ENCODE peak calls at places on chromosome 13, in four cellular contexts. One of them, this sample, is unnamed.
A peak's percentile ranks its signal among the peaks of the same experiment; 100 is the strongest.

GRCh38 chr13:99384468-99384867 is 77.3 kb upstream of the GPR183 start:
- DNase-seq in cardiac fibroblast: no peak
- DNase-seq in NB4: no peak
- DNase-seq in heart right ventricle: no peak
- DNase-seq in this sample: no peak

GRCh38 chr13:78978381-78978998 is 319.5 kb upstream of the OBI1 start:
- DNase-seq in heart right ventricle: peak; percentile 47
- DNase-seq in cardiac fibroblast: peak; percentile 77
- DNase-seq in NB4: peak; percentile 73
- DNase-seq in this sample: peak; percentile 8

GRCh38 chr13:93789058-93789457 is 562.5 kb downstream of the GPC6 start:
- DNase-seq in heart right ventricle: no peak
- DNase-seq in cardiac fibroblast: no peak
- DNase-seq in NB4: no peak
- DNase-seq in this sample: no peak

GRCh38 chr13:26425439-26426358 is 131.8 kb upstream of the WASF3 start:
- DNase-seq in NB4: no peak
- DNase-seq in heart right ventricle: peak; percentile 8
- DNase-seq in cardiac fibroblast: no peak
- DNase-seq in this sample: peak; percentile 2

GRCh38 chr13:91482427-91482826 is 84.0 kb downstream of the GPC5 start:
- DNase-seq in NB4: peak; percentile 4
- DNase-seq in cardiac fibroblast: no peak
- DNase-seq in heart right ventricle: no peak
- DNase-seq in this sample: no peak

GRCh38 chr13:114032121-114032799 is 58.4 kb upstream of the C13orf46 start:
- DNase-seq in NB4: no peak
- DNase-seq in heart right ventricle: no peak
- DNase-seq in cardiac fibroblast: peak; percentile 81
- DNase-seq in this sample: no peak

GRCh38 chr13:24148414-24149305 is 11.9 kb upstream of the SPATA13 start:
- DNase-seq in heart right ventricle: no peak
- DNase-seq in cardiac fibroblast: peak; percentile 93
- DNase-seq in NB4: no peak
- DNase-seq in this sample: peak; percentile 80

GRCh38 chr13:111474136-111475002 is 153.9 kb downstream of the TEX29 start:
- DNase-seq in heart right ventricle: no peak
- DNase-seq in cardiac fibroblast: peak; percentile 58
- DNase-seq in NB4: peak; percentile 60
- DNase-seq in this sample: no peak

GRCh38 chr13:98411617-98412310 is 165.1 kb downstream of the STK24 start:
- DNase-seq in heart right ventricle: no peak
- DNase-seq in NB4: peak; percentile 40
- DNase-seq in cardiac fibroblast: no peak
- DNase-seq in this sample: no peak

GRCh38 chr13:59176775-59177174 is 987.0 kb downstream of the DIAPH3 start:
- DNase-seq in heart right ventricle: no peak
- DNase-seq in NB4: peak; percentile 30
- DNase-seq in cardiac fibroblast: no peak
- DNase-seq in this sample: no peak

DNA sequence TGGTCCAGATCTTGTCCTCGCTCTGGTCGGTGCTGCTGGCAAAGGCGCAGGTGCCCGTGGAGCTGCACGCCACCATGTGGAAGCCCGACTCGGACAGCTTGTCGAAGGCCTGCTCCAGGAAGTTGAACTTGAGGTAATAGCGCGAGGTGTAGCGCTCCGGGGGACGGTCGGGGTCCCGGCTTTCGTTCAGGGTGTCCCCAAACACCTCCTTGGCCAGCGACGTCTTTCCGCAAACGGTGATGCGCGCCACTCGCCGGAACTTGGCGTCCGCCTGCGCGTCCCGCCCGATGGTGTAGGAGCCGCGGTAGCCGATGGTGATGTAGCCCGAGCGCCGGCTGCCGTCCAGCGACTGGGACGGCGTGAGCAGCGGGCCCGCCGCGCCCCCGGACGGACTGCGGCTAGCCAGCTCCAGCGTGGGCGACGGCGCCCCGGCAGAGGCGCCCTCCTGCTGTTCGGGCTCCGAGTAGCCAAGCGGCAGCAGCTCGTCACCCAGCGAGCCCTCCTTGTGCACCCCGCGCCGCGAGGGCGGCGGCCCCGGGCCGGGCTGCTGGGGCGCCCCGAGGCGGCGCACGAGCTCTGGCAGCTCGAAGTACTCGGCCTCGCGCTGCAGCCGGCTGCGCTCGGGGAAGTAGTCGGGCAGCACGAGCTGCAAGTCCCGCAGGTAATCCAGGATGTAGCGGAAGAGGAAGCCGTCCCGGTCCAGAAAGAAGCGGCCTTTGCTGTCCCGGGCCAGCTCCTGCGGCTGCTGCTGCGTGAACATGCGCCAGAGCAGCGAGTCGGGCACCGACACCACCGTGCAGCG is 801 bp downstream of the KCTD12 start:
- DNase-seq in cardiac fibroblast: peak; percentile 83
- DNase-seq in heart right ventricle: peak; percentile 82
- DNase-seq in NB4: peak; percentile 74
- DNase-seq in this sample: peak; percentile 47
- TF ChIP-seq CTCF in cardiac fibroblast: peak; percentile 50
- TF ChIP-seq CTCF in heart right ventricle: peak; percentile 36
- TF ChIP-seq CTCF in NB4: peak; percentile 18
- TF ChIP-seq CTCF in this sample: no peak

GRCh38 chr13:40153516-40153915 is 498.1 kb downstream of the COG6 start:
- DNase-seq in NB4: no peak
- DNase-seq in heart right ventricle: no peak
- DNase-seq in cardiac fibroblast: peak; percentile 47
- DNase-seq in this sample: no peak

GRCh38 chr13:40155176-40155575 is 499.7 kb downstream of the COG6 start:
- DNase-seq in heart right ventricle: no peak
- DNase-seq in cardiac fibroblast: no peak
- DNase-seq in NB4: no peak
- DNase-seq in this sample: no peak

GRCh38 chr13:40149611-40150283 is 494.3 kb downstream of the COG6 start:
- DNase-seq in cardiac fibroblast: peak; percentile 95
- DNase-seq in NB4: peak; percentile 15
- DNase-seq in heart right ventricle: peak; percentile 47
- DNase-seq in this sample: no peak

GRCh38 chr13:40152904-40153303 is 497.4 kb downstream of the COG6 start:
- DNase-seq in heart right ventricle: no peak
- DNase-seq in cardiac fibroblast: no peak
- DNase-seq in NB4: no peak
- DNase-seq in this sample: no peak

GRCh38 chr13:40152145-40152544 is 496.7 kb downstream of the COG6 start:
- DNase-seq in NB4: no peak
- DNase-seq in heart right ventricle: peak; percentile 13
- DNase-seq in cardiac fibroblast: peak; percentile 92
- DNase-seq in this sample: peak; percentile 53
- TF ChIP-seq CTCF in NB4: no peak
- TF ChIP-seq CTCF in heart right ventricle: peak; percentile 7
- TF ChIP-seq CTCF in cardiac fibroblast: peak; percentile 20
- TF ChIP-seq CTCF in this sample: no peak

GRCh38 chr13:50574731-50575130 is 268.8 kb downstream of the DLEU7 start:
- DNase-seq in NB4: no peak
- DNase-seq in cardiac fibroblast: peak; percentile 63
- DNase-seq in heart right ventricle: no peak
- DNase-seq in this sample: no peak

GRCh38 chr13:50573046-50573445 is 270.4 kb downstream of the DLEU7 start:
- DNase-seq in NB4: no peak
- DNase-seq in heart right ventricle: no peak
- DNase-seq in cardiac fibroblast: no peak
- DNase-seq in this sample: no peak

GRCh38 chr13:50575138-50575537 is 268.4 kb downstream of the DLEU7 start:
- DNase-seq in NB4: no peak
- DNase-seq in cardiac fibroblast: no peak
- DNase-seq in heart right ventricle: no peak
- DNase-seq in this sample: no peak

GRCh38 chr13:50576156-50576555 is 267.3 kb downstream of the DLEU7 start:
- DNase-seq in cardiac fibroblast: no peak
- DNase-seq in NB4: no peak
- DNase-seq in heart right ventricle: no peak
- DNase-seq in this sample: no peak

GRCh38 chr13:50572129-50572528 is 271.4 kb downstream of the DLEU7 start:
- DNase-seq in NB4: no peak
- DNase-seq in cardiac fibroblast: no peak
- DNase-seq in heart right ventricle: no peak
- DNase-seq in this sample: no peak
- TF ChIP-seq CTCF in NB4: no peak
- TF ChIP-seq CTCF in cardiac fibroblast: no peak
- TF ChIP-seq CTCF in heart right ventricle: no peak
- TF ChIP-seq CTCF in this sample: no peak

GRCh38 chr13:64471916-64472315 is 2758.2 kb downstream of the PCDH9 start:
- DNase-seq in cardiac fibroblast: peak; percentile 72
- DNase-seq in heart right ventricle: no peak
- DNase-seq in NB4: peak; percentile 25
- DNase-seq in this sample: no peak
- TF ChIP-seq CTCF in cardiac fibroblast: peak; percentile 47
- TF ChIP-seq CTCF in heart right ventricle: peak; percentile 29
- TF ChIP-seq CTCF in NB4: no peak
- TF ChIP-seq CTCF in this sample: no peak

GRCh38 chr13:51912091-51912490 is 50.3 kb downstream of the CCDC70 start:
- DNase-seq in heart right ventricle: no peak
- DNase-seq in cardiac fibroblast: peak; percentile 5
- DNase-seq in NB4: no peak
- DNase-seq in this sample: no peak
- TF ChIP-seq CTCF in heart right ventricle: no peak
- TF ChIP-seq CTCF in cardiac fibroblast: no peak
- TF ChIP-seq CTCF in NB4: no peak
- TF ChIP-seq CTCF in this sample: no peak

GRCh38 chr13:62125451-62125850 is 709.8 kb upstream of the PCDH20 start:
- DNase-seq in heart right ventricle: no peak
- DNase-seq in NB4: no peak
- DNase-seq in cardiac fibroblast: no peak
- DNase-seq in this sample: no peak

GRCh38 chr13:62123409-62123808 is 707.8 kb upstream of the PCDH20 start:
- DNase-seq in NB4: no peak
- DNase-seq in cardiac fibroblast: no peak
- DNase-seq in heart right ventricle: no peak
- DNase-seq in this sample: no peak

GRCh38 chr13:62122434-62122833 is 706.8 kb upstream of the PCDH20 start:
- DNase-seq in cardiac fibroblast: no peak
- DNase-seq in NB4: no peak
- DNase-seq in heart right ventricle: no peak
- DNase-seq in this sample: no peak

DNA sequence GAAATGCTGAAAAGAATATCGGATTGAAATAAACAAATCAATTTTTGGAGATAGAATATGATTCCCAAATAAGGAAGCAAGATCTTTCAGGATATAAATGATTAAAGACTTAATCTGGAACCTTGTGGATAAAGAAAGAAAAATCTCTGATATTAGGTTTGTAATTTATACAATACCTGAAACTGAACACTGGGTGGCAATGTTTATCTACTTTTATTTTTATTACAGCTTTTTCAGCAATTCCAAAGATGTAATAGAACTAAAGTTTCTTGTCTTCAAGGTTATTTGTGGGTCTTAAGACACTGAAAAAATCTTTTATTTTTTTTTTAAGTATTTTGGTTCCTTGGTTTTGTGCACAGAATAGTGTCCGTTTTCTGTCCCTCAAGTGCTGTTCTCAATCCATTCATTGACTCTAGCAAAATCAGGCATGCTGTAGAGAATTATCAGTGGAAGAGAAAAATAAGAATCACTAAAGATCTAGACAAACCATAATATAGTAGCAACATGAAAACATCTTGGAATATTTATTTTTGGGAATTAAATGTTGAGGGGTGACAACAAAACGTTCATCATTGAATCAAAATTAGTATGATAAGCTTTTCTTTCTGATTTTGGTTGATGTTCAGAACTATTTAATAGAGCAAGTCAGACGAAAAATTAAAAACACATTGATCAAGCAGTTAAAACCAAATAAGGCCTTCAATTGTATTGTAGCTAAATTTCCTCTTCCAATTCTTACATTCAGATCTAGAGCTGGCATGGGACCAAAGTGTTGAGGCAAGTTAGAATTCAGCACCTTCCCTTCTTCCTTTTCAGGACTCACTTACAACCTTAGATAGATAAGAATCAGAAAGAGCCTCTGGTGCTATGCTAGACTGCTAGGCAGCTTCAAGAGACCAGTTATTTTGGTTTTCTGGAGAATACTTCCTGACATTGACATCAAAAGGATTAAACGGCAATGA is 704.4 kb upstream of the PCDH20 start:
- DNase-seq in heart right ventricle: no peak
- DNase-seq in cardiac fibroblast: peak; percentile 12
- DNase-seq in NB4: peak; percentile 27
- DNase-seq in this sample: no peak
- TF ChIP-seq CTCF in heart right ventricle: peak; percentile 37
- TF ChIP-seq CTCF in cardiac fibroblast: peak; percentile 29
- TF ChIP-seq CTCF in NB4: no peak
- TF ChIP-seq CTCF in this sample: no peak

This sample was measured in Calu3.